ENCODE peak calls at places on chromosomes 5 and 9, in six cellular contexts. One of them, this sample, is unnamed.

GRCh38 chr5:151523335-151523734 is 67.8 kb downstream of the FAT2 start:
- DNase-seq in HepG2: peak; percentile 60
- DNase-seq in GM12878: no peak
- DNase-seq in H1: peak; percentile 15
- DNase-seq in GM12891: peak; percentile 54
- DNase-seq in K562: peak; percentile 66
- DNase-seq in this sample: peak; percentile 30

GRCh38 chr5:71932649-71933338 is 174.5 kb upstream of the MAP1B start:
- DNase-seq in HepG2: peak; percentile 76
- DNase-seq in GM12878: no peak
- DNase-seq in H1: no peak
- DNase-seq in GM12891: no peak
- DNase-seq in K562: peak; percentile 56
- DNase-seq in this sample: no peak

GRCh38 chr9:95044731-95045508 is 272.6 kb downstream of the FANCC start:
- DNase-seq in HepG2: no peak
- DNase-seq in GM12878: no peak
- DNase-seq in H1: peak; percentile 72
- DNase-seq in GM12891: no peak
- DNase-seq in K562: no peak
- DNase-seq in this sample: no peak

GRCh38 chr5:127442085-127442484 is 75.4 kb upstream of the PRRC1 start:
- DNase-seq in HepG2: no peak
- DNase-seq in GM12878: no peak
- DNase-seq in H1: no peak
- DNase-seq in GM12891: no peak
- DNase-seq in K562: no peak
- DNase-seq in this sample: no peak

GRCh38 chr5:26763151-26763550 is 275.2 kb downstream of the CDH9 start:
- DNase-seq in HepG2: no peak
- DNase-seq in GM12878: no peak
- DNase-seq in H1: no peak
- DNase-seq in GM12891: no peak
- DNase-seq in K562: no peak
- DNase-seq in this sample: no peak

GRCh38 chr5:81572201-81572600 is 178.3 kb upstream of the ACOT12 start:
- DNase-seq in HepG2: no peak
- DNase-seq in GM12878: no peak
- DNase-seq in H1: no peak
- DNase-seq in GM12891: no peak
- DNase-seq in K562: no peak
- DNase-seq in this sample: no peak

GRCh38 chr5:179459771-179460170 is 90.6 kb upstream of the RUFY1 start:
- DNase-seq in HepG2: no peak
- DNase-seq in GM12878: no peak
- DNase-seq in H1: no peak
- DNase-seq in GM12891: no peak
- DNase-seq in K562: no peak
- DNase-seq in this sample: no peak

GRCh38 chr9:72807765-72808445 is 144.9 kb downstream of the ALDH1A1 start:
- DNase-seq in HepG2: peak; percentile 22
- DNase-seq in GM12878: no peak
- DNase-seq in H1: no peak
- DNase-seq in GM12891: no peak
- DNase-seq in K562: peak; percentile 17
- DNase-seq in this sample: no peak

GRCh38 chr5:149404746-149405549 is 25.9 kb upstream of the IL17B start:
- DNase-seq in HepG2: peak; percentile 30
- DNase-seq in GM12878: no peak
- DNase-seq in H1: no peak
- DNase-seq in GM12891: no peak
- DNase-seq in K562: no peak
- DNase-seq in this sample: no peak

GRCh38 chr9:101380295-101380694 is 4.5 kb downstream of the BAAT start:
- DNase-seq in HepG2: no peak
- DNase-seq in GM12878: no peak
- DNase-seq in H1: no peak
- DNase-seq in GM12891: no peak
- DNase-seq in K562: no peak
- DNase-seq in this sample: no peak

GRCh38 chr9:134304712-134305111 is 21.5 kb upstream of the RXRA start:
- DNase-seq in HepG2: no peak
- DNase-seq in GM12878: no peak
- DNase-seq in H1: no peak
- DNase-seq in GM12891: no peak
- DNase-seq in K562: no peak
- DNase-seq in this sample: no peak

GRCh38 chr9:81614335-81614734 is 75.0 kb downstream of the TLE1 start:
- DNase-seq in HepG2: no peak
- DNase-seq in GM12878: no peak
- DNase-seq in H1: no peak
- DNase-seq in GM12891: no peak
- DNase-seq in K562: no peak
- DNase-seq in this sample: no peak

GRCh38 chr5:174234388-174234787 is 188.9 kb downstream of the NSG2 start:
- DNase-seq in HepG2: no peak
- DNase-seq in GM12878: no peak
- DNase-seq in H1: no peak
- DNase-seq in GM12891: no peak
- DNase-seq in K562: no peak
- DNase-seq in this sample: no peak

GRCh38 chr9:90795879-90796317 is 5.7 kb upstream of the SYK start:
- DNase-seq in HepG2: no peak
- DNase-seq in GM12878: no peak
- DNase-seq in H1: no peak
- DNase-seq in GM12891: no peak
- DNase-seq in K562: no peak
- DNase-seq in this sample: no peak

GRCh38 chr5:139574641-139575312 is 13.6 kb downstream of the UBE2D2 start:
- DNase-seq in HepG2: peak; percentile 52
- DNase-seq in GM12878: no peak
- DNase-seq in H1: no peak
- DNase-seq in GM12891: no peak
- DNase-seq in K562: peak; percentile 33
- DNase-seq in this sample: no peak

GRCh38 chr5:158261669-158262367 is 402.9 kb upstream of the CLINT1 start:
- DNase-seq in HepG2: no peak
- DNase-seq in GM12878: no peak
- DNase-seq in H1: no peak
- DNase-seq in GM12891: no peak
- DNase-seq in K562: no peak
- DNase-seq in this sample: no peak

GRCh38 chr9:14107977-14108376 is 206.0 kb downstream of the NFIB start:
- DNase-seq in HepG2: no peak
- DNase-seq in GM12878: no peak
- DNase-seq in H1: no peak
- DNase-seq in GM12891: no peak
- DNase-seq in K562: peak; percentile 24
- DNase-seq in this sample: no peak

GRCh38 chr5:20601678-20602100 is 613.7 kb upstream of the CDH18 start:
- DNase-seq in HepG2: no peak
- DNase-seq in GM12878: no peak
- DNase-seq in H1: peak; percentile 69
- DNase-seq in GM12891: no peak
- DNase-seq in K562: no peak
- DNase-seq in this sample: no peak

GRCh38 chr5:55594636-55595035 is 59.9 kb upstream of the PLPP1 start:
- DNase-seq in HepG2: no peak
- DNase-seq in GM12878: no peak
- DNase-seq in H1: no peak
- DNase-seq in GM12891: no peak
- DNase-seq in K562: no peak
- DNase-seq in this sample: no peak

GRCh38 chr5:55591671-55592070 is 56.9 kb upstream of the PLPP1 start:
- DNase-seq in HepG2: no peak
- DNase-seq in GM12878: no peak
- DNase-seq in H1: no peak
- DNase-seq in GM12891: no peak
- DNase-seq in K562: no peak
- DNase-seq in this sample: no peak

GRCh38 chr5:55593115-55593472 is 58.3 kb upstream of the PLPP1 start:
- DNase-seq in HepG2: no peak
- DNase-seq in GM12878: no peak
- DNase-seq in H1: no peak
- DNase-seq in GM12891: no peak
- DNase-seq in K562: no peak
- DNase-seq in this sample: no peak

GRCh38 chr5:55597014-55597981 is 62.5 kb upstream of the PLPP1 start:
- DNase-seq in HepG2: no peak
- DNase-seq in GM12878: no peak
- DNase-seq in H1: no peak
- DNase-seq in GM12891: no peak
- DNase-seq in K562: no peak
- DNase-seq in this sample: no peak

DNA sequence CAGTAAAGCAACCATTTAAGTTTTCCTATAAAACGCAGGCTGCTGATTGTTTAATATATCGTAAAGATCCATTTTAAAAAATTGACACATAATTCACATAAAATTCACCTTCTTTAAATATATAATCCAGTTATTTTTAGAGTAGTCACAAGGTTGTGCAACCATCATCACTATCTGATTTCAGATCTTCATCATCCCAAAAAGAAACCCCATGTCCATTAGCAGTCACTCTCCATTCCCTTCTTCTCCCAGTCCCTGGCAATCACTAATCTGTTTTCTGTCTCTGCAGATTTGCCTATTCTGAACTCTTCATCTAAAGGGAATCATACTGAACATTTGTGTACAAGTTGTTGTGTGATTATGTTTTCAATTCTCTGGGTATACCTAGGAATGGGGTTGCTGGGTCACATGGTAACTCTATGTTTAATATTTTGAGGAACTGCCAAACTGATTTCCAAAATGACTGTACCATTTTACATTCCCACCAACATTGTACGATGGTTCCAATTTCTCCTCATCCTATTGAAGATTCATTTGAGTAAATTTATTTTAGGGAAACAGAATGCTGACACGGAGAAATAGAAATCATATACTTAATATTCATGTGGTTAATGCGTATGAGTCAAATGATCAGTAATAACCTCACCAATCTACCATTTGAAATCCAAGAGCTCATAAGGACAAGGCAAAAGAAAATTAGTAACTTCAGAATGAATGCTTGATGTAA is 57.8 kb upstream of the PLPP1 start:
- DNase-seq in HepG2: no peak
- DNase-seq in GM12878: no peak
- DNase-seq in H1: no peak
- DNase-seq in GM12891: no peak
- DNase-seq in K562: no peak
- DNase-seq in this sample: no peak
- TF ChIP-seq TAF1 in HepG2: no peak
- TF ChIP-seq TAF1 in GM12878: no peak
- TF ChIP-seq TAF1 in H1: no peak
- TF ChIP-seq TAF1 in GM12891: no peak
- TF ChIP-seq TAF1 in K562: no peak
- TF ChIP-seq TAF1 in this sample: no peak

GRCh38 chr5:124990723-124991122 is 244.3 kb upstream of the ZNF608 start:
- DNase-seq in HepG2: no peak
- DNase-seq in GM12878: no peak
- DNase-seq in H1: no peak
- DNase-seq in GM12891: no peak
- DNase-seq in K562: no peak
- DNase-seq in this sample: no peak
- TF ChIP-seq POLR2AphosphoS5 in HepG2: no peak
- TF ChIP-seq POLR2AphosphoS5 in GM12878: no peak
- TF ChIP-seq POLR2AphosphoS5 in H1: no peak
- TF ChIP-seq POLR2AphosphoS5 in GM12891: no peak
- TF ChIP-seq POLR2AphosphoS5 in K562: no peak
- TF ChIP-seq POLR2AphosphoS5 in this sample: no peak

DNA sequence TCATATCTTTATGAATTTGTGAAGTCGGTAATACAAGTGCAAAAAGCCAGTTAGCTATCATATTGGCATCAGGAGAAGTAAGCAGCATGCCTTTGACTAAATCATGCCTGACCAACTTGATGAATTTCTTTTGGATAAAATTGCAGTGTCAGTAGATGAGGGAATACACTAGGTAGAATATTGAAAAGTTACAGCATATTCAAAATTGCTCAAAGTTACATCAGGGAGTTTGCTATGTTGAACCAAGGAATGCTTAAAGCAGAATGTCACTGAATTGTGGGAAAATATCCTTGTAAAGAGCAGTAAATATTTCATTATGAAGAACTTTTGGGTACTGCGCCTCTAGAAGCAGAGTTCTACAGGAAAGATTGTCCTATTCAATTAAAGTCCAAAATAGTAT is 87.1 kb upstream of the TLX3 start:
- DNase-seq in HepG2: no peak
- DNase-seq in GM12878: no peak
- DNase-seq in H1: no peak
- DNase-seq in GM12891: no peak
- DNase-seq in K562: no peak
- DNase-seq in this sample: no peak
- TF ChIP-seq POLR2A in HepG2: no peak
- TF ChIP-seq POLR2A in GM12878: no peak
- TF ChIP-seq POLR2A in H1: no peak
- TF ChIP-seq POLR2A in GM12891: no peak
- TF ChIP-seq POLR2A in K562: no peak
- TF ChIP-seq POLR2A in this sample: no peak

GRCh38 chr5:65142511-65143011 is 339.2 kb downstream of the ADAMTS6 start:
- DNase-seq in HepG2: no peak
- DNase-seq in GM12878: no peak
- DNase-seq in H1: peak; percentile 21
- DNase-seq in GM12891: no peak
- DNase-seq in K562: no peak
- DNase-seq in this sample: no peak

GRCh38 chr5:65141487-65141886 is 340.2 kb downstream of the ADAMTS6 start:
- DNase-seq in HepG2: no peak
- DNase-seq in GM12878: no peak
- DNase-seq in H1: no peak
- DNase-seq in GM12891: no peak
- DNase-seq in K562: no peak
- DNase-seq in this sample: no peak

GRCh38 chr5:65142007-65142406 is 339.7 kb downstream of the ADAMTS6 start:
- DNase-seq in HepG2: no peak
- DNase-seq in GM12878: no peak
- DNase-seq in H1: no peak
- DNase-seq in GM12891: no peak
- DNase-seq in K562: no peak
- DNase-seq in this sample: no peak

DNA sequence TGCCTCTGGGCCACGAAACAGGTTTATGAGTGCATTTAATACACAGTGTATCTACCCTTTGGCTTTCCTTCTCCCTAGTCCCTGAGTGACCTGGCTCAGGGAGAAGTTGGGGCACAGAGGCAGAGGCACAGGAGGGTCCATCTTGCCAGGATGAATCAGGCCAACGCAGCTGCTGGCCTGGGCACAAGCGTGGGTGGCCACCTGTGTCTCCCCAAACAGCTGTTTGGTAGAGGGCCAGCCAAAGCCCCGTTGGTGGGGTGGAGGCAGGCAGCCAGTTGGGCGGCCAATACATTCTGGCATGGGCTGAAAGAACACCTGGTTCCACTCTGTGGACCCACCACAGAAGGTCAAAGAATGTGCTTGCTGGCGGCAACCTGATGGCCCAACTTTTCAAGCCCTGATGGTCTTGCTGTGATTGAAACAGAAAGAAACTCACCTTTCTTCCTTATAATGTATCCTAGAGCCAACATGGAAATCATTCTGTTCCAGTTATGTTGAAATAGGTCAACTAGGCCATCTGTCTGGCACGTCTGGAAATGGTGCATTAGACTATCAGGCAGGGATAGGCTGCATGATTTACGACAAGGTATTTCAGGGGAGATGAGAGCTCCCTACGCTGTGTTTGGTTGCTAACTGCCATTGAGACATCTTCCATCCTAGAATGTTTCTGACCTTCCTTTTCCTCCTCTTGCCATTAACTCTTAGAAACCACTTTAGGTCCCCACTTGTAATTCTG is 337.4 kb downstream of the ADAMTS6 start:
- DNase-seq in HepG2: no peak
- DNase-seq in GM12878: no peak
- DNase-seq in H1: no peak
- DNase-seq in GM12891: no peak
- DNase-seq in K562: no peak
- DNase-seq in this sample: no peak
- TF ChIP-seq TAF1 in HepG2: no peak
- TF ChIP-seq TAF1 in GM12878: no peak
- TF ChIP-seq TAF1 in H1: no peak
- TF ChIP-seq TAF1 in GM12891: no peak
- TF ChIP-seq TAF1 in K562: no peak
- TF ChIP-seq TAF1 in this sample: no peak